ENCODE peak calls at places on chromosomes 4 and X, in five cellular contexts. J is hepatic stellate cell, Q is Kasumi-1, I is IMR-90, M is heart right ventricle. K is an unnamed sample.
A peak's percentile ranks its signal among the peaks of the same experiment; 100 is the strongest.

GRCh38 chrX:132909643-132910042 is 48.8 kb downstream of the HS6ST2 start:
- DNase-seq in Q (no peak), J (no peak), M (no peak), I (peak; percentile 5), K (peak; percentile 43)

GRCh38 chrX:71492086-71493065 is 40.5 kb upstream of the OGT start:
- DNase-seq in Q (no peak), J (peak; percentile 30), I (peak; percentile 26), M (peak; percentile 53), K (peak; percentile 51)

GRCh38 chr4:126130200-126130599 is 815.4 kb downstream of the FAT4 start:
- DNase-seq in I (peak; percentile 52), Q (no peak), M (no peak), J (no peak), K (no peak)

GRCh38 chr4:78512357-78512920 is 39.1 kb upstream of the ANXA3 start:
- DNase-seq in M (no peak), J (no peak), I (peak; percentile 10), Q (no peak), K (no peak)

GRCh38 chr4:132003593-132003992 is 1145.5 kb upstream of the PCDH10 start:
- DNase-seq in I (no peak), Q (no peak), M (no peak), J (no peak), K (no peak)

GRCh38 chrX:276588-277171 is 4.5 kb upstream of the PLCXD1 start:
- DNase-seq in J (peak; percentile 87), M (peak; percentile 37), Q (no peak), I (peak; percentile 76), K (peak; percentile 25)

GRCh38 chr4:70893790-70894189 is 8.4 kb upstream of the MOB1B start:
- DNase-seq in Q (no peak), J (no peak), M (no peak), I (no peak), K (no peak)

GRCh38 chr4:176726803-176727202 is 65.9 kb downstream of the VEGFC start:
- DNase-seq in M (no peak), I (peak; percentile 97), Q (no peak), J (peak; percentile 6), K (peak; percentile 36)

GRCh38 chr4:8853249-8853648 is 18.4 kb downstream of the HMX1 start:
- DNase-seq in Q (no peak), I (no peak), M (no peak), J (no peak), K (no peak)

GRCh38 chr4:159382875-159383568 is 280.1 kb downstream of the RAPGEF2 start:
- DNase-seq in J (no peak), Q (no peak), I (no peak), M (no peak), K (no peak)

GRCh38 chr4:89752932-89753598 is 83.9 kb downstream of the SNCA start:
- DNase-seq in I (peak; percentile 92), J (peak; percentile 16), Q (no peak), M (no peak), K (peak; percentile 74)

GRCh38 chrX:15468036-15468435 is 25.1 kb downstream of the PIR start:
- DNase-seq in M (no peak), I (peak; percentile 67), Q (peak; percentile 48), J (peak; percentile 23), K (peak; percentile 20)

GRCh38 chr4:84389406-84389805 is 109.7 kb downstream of the NKX6-1 start:
- DNase-seq in Q (no peak), I (no peak), J (no peak), M (no peak), K (peak; percentile 40)

GRCh38 chr4:137678796-137679195 is 146.5 kb upstream of the PCDH18 start:
- DNase-seq in Q (peak; percentile 70), I (peak; percentile 81), M (no peak), J (no peak), K (peak; percentile 15)

GRCh38 chr4:40515398-40516293 is 114.0 kb downstream of the RBM47 start:
- DNase-seq in I (no peak), J (no peak), Q (no peak), M (no peak), K (no peak)

GRCh38 chr4:167339781-167340180 is 105.5 kb upstream of the SPOCK3 start:
- DNase-seq in J (no peak), I (no peak), M (no peak), Q (no peak), K (no peak)

GRCh38 chr4:82890602-82890912 is 396 bp downstream of the SEC31A start:
- DNase-seq in M (no peak), I (no peak), J (no peak), Q (no peak), K (no peak)

K was measured in brain microvascular endothelial cell.